ENCODE peak calls at places on chromosomes 3 and 15, in seven cellular contexts. R is A549, L is stomach, T is HepG2, K is lower leg skin, A is prostate gland, Y is uterus. B is an unnamed sample.

GRCh38 chr3:110815008-110815583 is 256.5 kb upstream of the NECTIN3 start:
- DNase-seq in R (peak), L (no peak), T (no peak), K (no peak), A (no peak), Y (no peak), B (no peak)

GRCh38 chr3:54863366-54863765 is 64.5 kb downstream of the LRTM1 start:
- DNase-seq in R (no peak), L (no peak), T (no peak), K (no peak), A (no peak), Y (no peak), B (no peak)

GRCh38 chr3:23815879-23816278 is 10.1 kb downstream of the UBE2E1 start:
- DNase-seq in R (no peak), L (no peak), T (no peak), K (no peak), A (no peak), Y (no peak), B (no peak)

GRCh38 chr15:95574053-95574452 is 756.4 kb upstream of the NR2F2 start:
- DNase-seq in R (no peak), L (no peak), T (no peak), K (no peak), A (no peak), Y (no peak), B (no peak)

GRCh38 chr3:144875251-144875650 is 903.6 kb downstream of the DIPK2A start:
- DNase-seq in R (no peak), L (no peak), T (no peak), K (no peak), A (no peak), Y (no peak), B (no peak)

GRCh38 chr3:128491071-128491899 is 1.7 kb downstream of the GATA2 start:
- DNase-seq in R (no peak), L (no peak), T (no peak), K (no peak), A (no peak), Y (peak), B (no peak)

GRCh38 chr3:48426944-48427629 is 2.8 kb downstream of the PLXNB1 start:
- DNase-seq in R (no peak), L (no peak), T (peak), K (no peak), A (no peak), Y (no peak), B (peak)

GRCh38 chr3:123499316-123499715 is 50.4 kb upstream of the ADCY5 start:
- DNase-seq in R (no peak), L (no peak), T (no peak), K (no peak), A (no peak), Y (no peak), B (no peak)

GRCh38 chr15:99719096-99719541 is 14.1 kb downstream of the LYSMD4 start:
- DNase-seq in R (no peak), L (no peak), T (no peak), K (no peak), A (no peak), Y (no peak), B (no peak)

GRCh38 chr15:52523646-52524045 is 5.0 kb downstream of the MYO5A start:
- DNase-seq in R (no peak), L (no peak), T (no peak), K (no peak), A (no peak), Y (no peak), B (no peak)

GRCh38 chr15:58628206-58629057 is 121.1 kb downstream of the ADAM10 start:
- DNase-seq in R (no peak), L (no peak), T (no peak), K (no peak), A (no peak), Y (no peak), B (no peak)

GRCh38 chr3:12454808-12455121 is 29.5 kb upstream of the TSEN2 start:
- DNase-seq in R (no peak), L (no peak), T (no peak), K (no peak), A (no peak), Y (no peak), B (no peak)

GRCh38 chr3:136380530-136380929 is 130.4 kb downstream of the PCCB start:
- DNase-seq in R (no peak), L (no peak), T (no peak), K (no peak), A (no peak), Y (no peak), B (no peak)

GRCh38 chr15:62262305-62262941 is 97.3 kb upstream of the C2CD4B start:
- DNase-seq in R (no peak), L (no peak), T (no peak), K (no peak), A (no peak), Y (no peak), B (no peak)

DNA sequence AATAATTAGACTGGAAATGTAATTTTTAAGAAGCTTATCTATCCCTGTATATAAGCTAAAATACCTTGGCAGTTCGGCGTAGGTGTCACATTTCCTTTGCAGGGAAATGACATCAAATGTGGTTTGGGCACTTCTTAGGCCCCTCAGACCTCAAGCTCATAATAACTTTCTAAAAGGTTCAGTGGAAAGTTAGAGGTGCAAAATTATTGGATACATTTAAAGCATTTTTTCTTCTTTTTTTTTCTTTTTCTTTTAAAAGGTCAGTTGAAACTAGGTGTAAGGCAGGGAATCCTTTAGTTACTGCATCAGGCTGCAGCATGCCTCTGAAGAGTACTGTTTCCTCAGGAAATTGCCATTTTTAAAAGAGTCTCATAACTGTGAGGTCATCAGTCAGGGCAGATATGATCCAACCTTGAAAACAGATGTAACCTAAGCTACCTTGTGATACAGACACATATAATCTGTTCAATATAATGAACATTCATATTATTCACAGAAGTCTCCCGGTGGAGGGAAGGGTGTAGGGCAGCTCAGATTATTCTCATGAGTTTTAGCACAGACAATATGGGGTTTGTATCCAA is 4.8 kb downstream of the SACM1L start:
- DNase-seq in R (no peak), L (no peak), T (no peak), K (no peak), A (no peak), Y (no peak), B (no peak)
- TF ChIP-seq CTCF in R (no peak), L (no peak), T (no peak), K (no peak), A (no peak), Y (no peak), B (no peak)

GRCh38 chr3:18440053-18440768 is 15.1 kb upstream of the SATB1 start:
- DNase-seq in R (no peak), L (no peak), T (no peak), K (no peak), A (no peak), Y (no peak), B (no peak)
- H3K4me3 ChIP-seq in R (no peak), L (no peak), T (no peak), K (no peak), A (no peak), Y (no peak), B (no peak)

GRCh38 chr3:9396632-9397330 is 634 bp upstream of the SETD5 start:
- DNase-seq in R (peak), L (peak), T (peak), K (peak), A (peak), Y (peak), B (peak)
- TF ChIP-seq POLR2A in R (peak), L (no peak), T (no peak), K (no peak), A (peak), Y (no peak), B (peak)

GRCh38 chr3:72538070-72538745 is 310.0 kb downstream of the SHQ1 start:
- DNase-seq in R (no peak), L (no peak), T (no peak), K (no peak), A (no peak), Y (no peak), B (no peak)

GRCh38 chr3:72537448-72537847 is 310.8 kb downstream of the SHQ1 start:
- DNase-seq in R (no peak), L (no peak), T (no peak), K (no peak), A (no peak), Y (no peak), B (no peak)

GRCh38 chr3:72535789-72536188 is 312.5 kb downstream of the SHQ1 start:
- DNase-seq in R (no peak), L (no peak), T (no peak), K (no peak), A (no peak), Y (no peak), B (peak)

GRCh38 chr3:72536206-72536887 is 311.9 kb downstream of the SHQ1 start:
- DNase-seq in R (no peak), L (no peak), T (no peak), K (no peak), A (no peak), Y (no peak), B (no peak)

GRCh38 chr3:72539856-72540255 is 308.4 kb downstream of the SHQ1 start:
- DNase-seq in R (no peak), L (no peak), T (no peak), K (no peak), A (no peak), Y (no peak), B (no peak)
- TF ChIP-seq CTCF in R (no peak), L (no peak), T (no peak), K (no peak), A (no peak), Y (no peak), B (no peak)

GRCh38 chr3:179955798-179956197 is 80.9 kb downstream of the PEX5L start:
- DNase-seq in R (no peak), L (no peak), T (no peak), K (no peak), A (no peak), Y (no peak), B (no peak)
- H3K4me3 ChIP-seq in R (no peak), L (no peak), T (no peak), K (no peak), A (no peak), Y (no peak), B (no peak)

DNA sequence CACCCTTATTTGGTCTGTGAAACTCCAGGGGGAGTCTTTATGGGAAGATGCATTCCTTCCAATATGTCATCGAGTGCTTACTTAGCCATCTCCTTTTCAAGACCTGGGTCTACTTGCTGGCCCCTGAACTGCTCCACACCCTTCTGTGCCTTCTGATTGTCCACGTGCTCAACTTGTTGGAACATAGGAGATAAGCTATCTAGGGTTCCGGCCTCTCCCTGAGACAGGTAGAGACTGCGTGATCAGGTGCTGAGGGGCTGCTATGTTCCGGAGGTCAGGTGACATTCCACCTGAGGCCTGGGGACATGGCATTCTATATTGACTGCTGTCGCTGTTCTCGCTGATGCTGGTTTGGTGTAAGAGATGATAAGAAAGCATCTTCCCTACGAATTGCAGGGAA is 65.6 kb downstream of the ATP1B3 start:
- DNase-seq in R (no peak), L (no peak), T (no peak), K (no peak), A (no peak), Y (no peak), B (no peak)
- TF ChIP-seq POLR2A in R (no peak), L (no peak), T (no peak), K (no peak), A (no peak), Y (no peak), B (no peak)

GRCh38 chr15:84590406-84590805 is 10.4 kb upstream of the ZSCAN2 start:
- DNase-seq in R (no peak), L (no peak), T (no peak), K (no peak), A (no peak), Y (no peak), B (no peak)

GRCh38 chr15:84586641-84587160 is 14.1 kb upstream of the ZSCAN2 start:
- DNase-seq in R (no peak), L (no peak), T (no peak), K (no peak), A (no peak), Y (no peak), B (no peak)

GRCh38 chr15:84582583-84583157 is 18.1 kb upstream of the ZSCAN2 start:
- DNase-seq in R (no peak), L (no peak), T (no peak), K (no peak), A (no peak), Y (no peak), B (no peak)

GRCh38 chr15:84591815-84592214 is 9.0 kb upstream of the ZSCAN2 start:
- DNase-seq in R (no peak), L (no peak), T (no peak), K (no peak), A (no peak), Y (no peak), B (no peak)

GRCh38 chr15:84588053-84588874 is 12.5 kb upstream of the ZSCAN2 start:
- DNase-seq in R (peak), L (peak), T (peak), K (peak), A (peak), Y (peak), B (peak)
- TF ChIP-seq CTCF in R (peak), L (peak), T (peak), K (no peak), A (peak), Y (peak), B (peak)

GRCh38 chr3:17743660-17743995 is 1.2 kb upstream of the TBC1D5 start:
- DNase-seq in R (no peak), L (no peak), T (no peak), K (no peak), A (no peak), Y (no peak), B (no peak)
- H3K4me3 ChIP-seq in R (peak), L (no peak), T (peak), K (no peak), A (no peak), Y (no peak), B (no peak)